ENCODE peak calls at places on chromosomes 6 and 20, in eight cellular contexts. D is bronchial epithelial cell, V is tibial artery, I is psoas muscle, A is astrocyte, J is fibroblast of lung, H is cardiac muscle cell, X is choroid plexus epithelial cell. M is an unnamed sample.

GRCh38 chr6:52416629-52417151 is 3.5 kb upstream of the EFHC1 start:
- DNase-seq in D (peak; percentile 80), V (no peak), I (no peak), A (peak; percentile 61), J (peak; percentile 66), H (peak; percentile 70), X (peak; percentile 72), M (peak; percentile 76)

GRCh38 chr20:51456511-51457280 is 85.8 kb downstream of the NFATC2 start:
- DNase-seq in D (peak; percentile 91), V (peak; percentile 99), I (peak; percentile 97), A (peak; percentile 89), J (peak; percentile 95), H (peak; percentile 98), X (peak; percentile 97), M (peak; percentile 99)

GRCh38 chr20:48474022-48474421 is 353.8 kb downstream of the PREX1 start:
- DNase-seq in D (no peak), V (no peak), I (no peak), A (no peak), J (no peak), H (no peak), X (no peak), M (no peak)

GRCh38 chr20:17854307-17854903 is 114.2 kb downstream of the SNX5 start:
- DNase-seq in D (peak; percentile 49), V (no peak), I (peak; percentile 79), A (no peak), J (peak; percentile 36), H (peak; percentile 69), X (peak; percentile 69), M (no peak)

GRCh38 chr6:19180348-19181073 is 656.7 kb upstream of the ID4 start:
- DNase-seq in D (no peak), V (peak; percentile 85), I (peak; percentile 70), A (no peak), J (peak; percentile 10), H (peak; percentile 56), X (no peak), M (no peak)

GRCh38 chr6:38996676-38997075 is 51.9 kb upstream of the GLP1R start:
- DNase-seq in D (no peak), V (no peak), I (no peak), A (no peak), J (no peak), H (no peak), X (no peak), M (no peak)

GRCh38 chr6:43771210-43771857 is 1.3 kb downstream of the VEGFA start:
- DNase-seq in D (peak; percentile 31), V (peak; percentile 88), I (peak; percentile 84), A (peak; percentile 41), J (peak; percentile 61), H (peak; percentile 69), X (peak; percentile 59), M (peak; percentile 47)

GRCh38 chr20:42747765-42748411 is 441.8 kb downstream of the PTPRT start:
- DNase-seq in D (no peak), V (no peak), I (no peak), A (no peak), J (no peak), H (no peak), X (no peak), M (no peak)

GRCh38 chr20:36386236-36386635 is 80.1 kb downstream of the DLGAP4 start:
- DNase-seq in D (no peak), V (no peak), I (no peak), A (no peak), J (no peak), H (no peak), X (no peak), M (no peak)

GRCh38 chr20:8766868-8767390 is 302.0 kb upstream of the PLCB4 start:
- DNase-seq in D (no peak), V (no peak), I (no peak), A (no peak), J (no peak), H (no peak), X (no peak), M (no peak)

GRCh38 chr6:154447929-154448328 is 62.6 kb downstream of the CNKSR3 start:
- DNase-seq in D (no peak), V (no peak), I (no peak), A (peak; percentile 36), J (peak; percentile 51), H (peak; percentile 79), X (peak; percentile 62), M (peak; percentile 28)

GRCh38 chr6:14734416-14735340 is 511.2 kb upstream of the JARID2 start:
- DNase-seq in D (peak; percentile 88), V (no peak), I (no peak), A (peak; percentile 98), J (peak; percentile 97), H (peak; percentile 81), X (peak; percentile 74), M (peak; percentile 68)

GRCh38 chr20:6575912-6576391 is 191.5 kb upstream of the BMP2 start:
- DNase-seq in D (peak; percentile 40), V (no peak), I (no peak), A (peak; percentile 78), J (peak; percentile 80), H (peak; percentile 60), X (peak; percentile 79), M (peak; percentile 35)

GRCh38 chr6:166640342-166641043 is 13.4 kb upstream of the RPS6KA2 start:
- DNase-seq in D (peak; percentile 56), V (no peak), I (no peak), A (no peak), J (no peak), H (no peak), X (peak; percentile 51), M (no peak)

GRCh38 chr6:67642582-67642981 is 992.5 kb upstream of the ADGRB3 start:
- DNase-seq in D (no peak), V (no peak), I (no peak), A (no peak), J (no peak), H (no peak), X (no peak), M (no peak)

GRCh38 chr6:85498596-85499258 is 48.8 kb downstream of the NT5E start:
- DNase-seq in D (peak; percentile 82), V (no peak), I (no peak), A (peak; percentile 58), J (peak; percentile 61), H (peak; percentile 46), X (peak; percentile 65), M (peak; percentile 33)

GRCh38 chr6:139161817-139162284 is 27.0 kb downstream of the HECA start:
- DNase-seq in D (no peak), V (no peak), I (no peak), A (no peak), J (peak; percentile 19), H (no peak), X (no peak), M (no peak)

GRCh38 chr6:106513813-106514212 is 115.5 kb downstream of the RTN4IP1 start:
- DNase-seq in D (peak; percentile 42), V (no peak), I (no peak), A (no peak), J (no peak), H (no peak), X (no peak), M (peak; percentile 56)

GRCh38 chr6:160431231-160431630 is 83.1 kb downstream of the SLC22A3 start:
- DNase-seq in D (peak; percentile 31), V (no peak), I (peak; percentile 63), A (peak; percentile 98), J (peak; percentile 97), H (peak; percentile 99), X (peak; percentile 86), M (peak; percentile 91)

GRCh38 chr6:1766663-1767062 is 156.9 kb downstream of the FOXC1 start:
- DNase-seq in D (no peak), V (no peak), I (peak; percentile 59), A (no peak), J (no peak), H (peak; percentile 65), X (peak; percentile 53), M (peak; percentile 52)

DNA sequence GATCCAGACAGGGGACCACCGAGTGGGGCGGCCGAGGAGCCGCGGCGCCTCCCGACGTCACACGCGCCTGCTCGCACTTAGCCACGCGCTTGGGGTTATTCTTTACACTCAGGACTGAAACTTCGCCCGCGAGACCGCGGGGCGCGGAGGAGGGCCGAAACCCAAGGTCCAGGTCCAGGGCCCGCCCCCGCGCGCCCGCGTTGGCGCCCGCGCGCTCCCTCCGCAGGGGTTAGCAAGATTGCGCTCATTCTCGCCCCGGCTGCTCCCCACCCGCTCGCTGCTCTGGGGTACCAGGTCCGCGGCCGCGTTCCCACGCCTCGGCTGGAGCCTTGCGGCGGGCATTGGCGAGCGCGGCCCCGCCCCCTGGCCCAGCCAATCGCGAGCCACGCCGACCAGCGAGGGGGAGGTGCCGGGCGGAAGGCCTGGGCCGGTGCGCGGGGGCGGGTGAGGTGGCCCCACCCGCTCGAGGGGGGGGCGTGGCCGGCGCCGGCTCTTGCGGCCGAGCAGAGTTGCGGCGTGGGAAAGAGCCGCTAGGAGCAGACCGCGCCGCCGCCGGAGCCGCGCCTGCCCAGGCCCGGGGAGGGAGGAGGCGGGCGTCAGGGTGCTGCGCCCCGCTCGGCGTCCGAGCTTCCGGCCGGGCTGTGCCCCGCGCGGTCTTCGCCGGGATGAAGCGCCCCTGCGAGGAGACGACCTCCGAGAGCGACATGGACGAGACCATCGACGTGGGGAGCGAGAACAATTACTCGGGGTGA is at the start of gene HEY2:
- DNase-seq in D (peak; percentile 74), V (peak; percentile 99), I (peak; percentile 97), A (peak; percentile 72), J (peak; percentile 83), H (peak; percentile 96), X (peak; percentile 92), M (peak; percentile 86)
- H3K4me3 ChIP-seq in D (peak within 1 kb of the TSS; percentile 78), V (peak within 1 kb of the TSS; percentile 95), I (peak within 1 kb of the TSS; percentile 89), A (peak within 1 kb of the TSS; percentile 70), J (peak within 1 kb of the TSS; percentile 64), H (peak within 1 kb of the TSS; percentile 84), X (peak within 1 kb of the TSS; percentile 69), M (peak within 1 kb of the TSS; percentile 56)

GRCh38 chr6:127515234-127515793 is 3.8 kb downstream of the MTCL3 start:
- DNase-seq in D (no peak), V (no peak), I (no peak), A (peak; percentile 10), J (no peak), H (peak; percentile 38), X (peak; percentile 50), M (peak; percentile 68)
- TF ChIP-seq CTCF in D (peak; percentile 5), V (no peak), I (no peak), A (no peak), J (no peak), H (peak; percentile 19), X (no peak), M (no peak)

DNA sequence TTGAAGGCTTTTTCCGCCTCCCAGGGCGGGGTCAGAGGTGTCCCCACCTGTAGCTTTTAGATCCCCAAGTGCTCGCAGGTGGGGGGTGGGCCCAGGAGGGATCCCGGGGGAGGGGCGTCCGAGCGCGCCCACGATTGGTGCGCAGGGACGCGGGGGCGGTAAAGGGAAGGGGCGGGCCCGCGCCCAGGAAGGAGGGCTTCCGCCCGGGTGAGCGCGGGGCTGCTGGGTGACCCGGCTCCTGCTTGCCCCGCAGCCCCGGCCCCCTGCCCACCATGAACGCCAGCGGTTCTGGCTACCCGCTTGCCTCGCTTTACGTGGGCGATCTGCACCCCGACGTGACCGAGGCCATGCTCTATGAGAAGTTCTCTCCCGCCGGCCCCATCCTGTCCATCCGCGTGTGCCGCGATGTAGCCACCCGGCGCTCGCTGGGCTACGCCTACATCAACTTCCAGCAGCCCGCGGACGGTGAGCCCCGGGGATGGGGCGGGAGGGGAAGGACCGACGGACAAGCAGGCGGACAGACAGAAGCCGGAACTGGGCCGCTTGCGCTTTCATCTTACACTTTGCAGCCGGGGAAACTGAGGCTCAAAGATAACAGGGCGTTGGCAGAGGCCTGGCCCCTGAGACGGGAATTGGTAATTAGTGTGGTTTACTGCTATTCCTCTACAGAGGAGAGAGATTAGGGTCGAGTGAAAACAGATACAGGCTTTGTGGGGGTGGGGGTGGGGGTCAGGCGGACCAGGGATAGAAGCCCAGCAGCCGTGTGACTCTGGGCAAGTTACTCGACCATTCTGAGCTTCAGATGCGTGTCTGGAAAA is at the start of gene PABPC1L:
- DNase-seq in D (peak; percentile 66), V (no peak), I (peak; percentile 75), A (peak; percentile 41), J (peak; percentile 63), H (peak; percentile 76), X (peak; percentile 75), M (peak; percentile 86)
- H3K4me3 ChIP-seq in D (peak within 1 kb of the TSS; percentile 68), V (peak within 1 kb of the TSS; percentile 57), I (peak within 1 kb of the TSS; percentile 69), A (peak within 1 kb of the TSS; percentile 67), J (peak within 1 kb of the TSS; percentile 68), H (peak within 1 kb of the TSS; percentile 60), X (peak within 1 kb of the TSS; percentile 76), M (peak within 1 kb of the TSS; percentile 70)

GRCh38 chr6:8760951-8761350 is 325.6 kb upstream of the SLC35B3 start:
- DNase-seq in D (no peak), V (no peak), I (no peak), A (no peak), J (no peak), H (no peak), X (no peak), M (no peak)
- TF ChIP-seq CTCF in D (no peak), V (no peak), I (no peak), A (no peak), J (no peak), H (no peak), X (no peak), M (no peak)

M was measured in foreskin fibroblast.